ENCODE peak calls at places on chromosomes 13 and 19, in ten cellular contexts. K, A, U, F, G, O, H, I, V and D are unnamed samples.

GRCh38 chr19:36916991-36917390 is 859 bp downstream of the ZNF568 start:
- DNase-seq in H (peak), F (peak), O (peak), I (no peak), G (no peak), V (peak), U (peak), A (no peak), K (no peak), D (peak)

GRCh38 chr13:41782086-41782485 is 178.8 kb downstream of the VWA8 start:
- DNase-seq in V (no peak), G (no peak), O (no peak), I (no peak), H (no peak), U (no peak), K (no peak), A (no peak), F (peak), D (peak)

GRCh38 chr19:38793186-38793585 is 4.2 kb downstream of the LGALS7B start:
- DNase-seq in H (peak), G (no peak), K (no peak), V (peak), U (peak), F (no peak), A (no peak), O (no peak), I (no peak), D (no peak)

GRCh38 chr13:103188688-103189326 is 122.6 kb upstream of the SLC10A2 start:
- DNase-seq in F (no peak), U (peak), I (no peak), A (no peak), H (no peak), V (no peak), K (peak), G (peak), O (no peak), D (peak)

GRCh38 chr19:28482221-28482620 is 730.7 kb downstream of the UQCRFS1 start:
- DNase-seq in A (no peak), G (peak), I (no peak), H (no peak), V (no peak), U (no peak), O (no peak), F (no peak), K (peak), D (peak)

GRCh38 chr19:58059003-58059671 is at the start of gene ZNF135:
- DNase-seq in H (no peak), K (peak), A (peak), G (no peak), I (peak), V (peak), U (peak), O (peak), F (peak), D (peak)

GRCh38 chr19:32750441-32751055 is 31.0 kb downstream of the TDRD12 start:
- DNase-seq in A (no peak), G (peak), H (no peak), F (no peak), V (no peak), K (no peak), O (no peak), U (no peak), I (no peak), D (no peak)

GRCh38 chr13:110129539-110130186 is 177.3 kb downstream of the COL4A1 start:
- DNase-seq in F (no peak), K (no peak), U (no peak), V (no peak), I (no peak), A (no peak), G (no peak), O (no peak), H (no peak), D (no peak)

GRCh38 chr13:20156711-20157110 is 4.1 kb downstream of the GJA3 start:
- DNase-seq in U (no peak), F (no peak), K (no peak), H (no peak), A (no peak), O (no peak), V (no peak), G (no peak), I (no peak), D (no peak)

GRCh38 chr13:95822303-95822702 is 145.4 kb downstream of the DNAJC3 start:
- DNase-seq in U (no peak), H (no peak), V (no peak), K (no peak), G (no peak), F (no peak), A (no peak), I (no peak), O (no peak), D (no peak)

GRCh38 chr13:41456768-41457588 is at the start of gene RGCC:
- DNase-seq in F (peak), I (peak), U (no peak), V (peak), A (peak), G (peak), O (peak), K (no peak), H (no peak), D (peak)

GRCh38 chr19:29528946-29529645 is 3.3 kb downstream of the VSTM2B start:
- DNase-seq in O (no peak), I (no peak), K (no peak), V (no peak), G (no peak), U (no peak), H (no peak), F (no peak), A (no peak), D (no peak)